ENCODE peak calls at places on chromosomes 4 and X, in ten cellular contexts. L is Panc1; N is A549; O is fibroblast of lung; B is tibial nerve; D is heart right ventricle; W is CD8-positive, alpha-beta T cell; J is sigmoid colon; F is SK-N-SH; T is endothelial cell of umbilical vein. X is an unnamed sample.
A peak's percentile ranks its signal among the peaks of the same experiment; 100 is the strongest.

GRCh38 chrX:2325076-2325784 is 175.5 kb downstream of the DHRSX start:
- DNase-seq in L (no peak), N (no peak), O (peak; percentile 86), B (peak; percentile 38), D (peak; percentile 47), W (no peak), J (peak; percentile 96), F (peak; percentile 49), T (peak; percentile 55), X (peak; percentile 82)

GRCh38 chr4:110197421-110198398 is 705 bp downstream of the ELOVL6 start:
- DNase-seq in L (no peak), N (peak; percentile 22), O (peak; percentile 54), B (no peak), D (peak; percentile 21), W (peak; percentile 20), J (peak; percentile 70), F (peak; percentile 58), T (peak; percentile 59), X (peak; percentile 24)

GRCh38 chr4:38177035-38177791 is 217.0 kb downstream of the PTTG2 start:
- DNase-seq in L (no peak), N (no peak), O (peak; percentile 72), B (no peak), D (peak; percentile 36), W (peak; percentile 41), J (no peak), F (no peak), T (peak; percentile 48), X (no peak)

GRCh38 chr4:94635172-94635571 is 122.6 kb upstream of the BMPR1B start:
- DNase-seq in L (no peak), N (no peak), O (no peak), B (no peak), D (no peak), W (no peak), J (no peak), F (no peak), T (no peak), X (no peak)

GRCh38 chr4:85409251-85409650 is 65.7 kb upstream of the ARHGAP24 start:
- DNase-seq in L (no peak), N (no peak), O (no peak), B (no peak), D (no peak), W (no peak), J (no peak), F (no peak), T (peak; percentile 83), X (no peak)

GRCh38 chr4:71713611-71714203 is 70.2 kb downstream of the GC start:
- DNase-seq in L (peak; percentile 12), N (peak; percentile 48), O (peak; percentile 81), B (no peak), D (peak; percentile 5), W (no peak), J (no peak), F (peak; percentile 4), T (peak; percentile 45), X (no peak)

GRCh38 chr4:2179717-2180116 is 62.2 kb downstream of the HAUS3 start:
- DNase-seq in L (no peak), N (no peak), O (no peak), B (no peak), D (no peak), W (no peak), J (no peak), F (no peak), T (no peak), X (no peak)

GRCh38 chr4:118743867-118744266 is 58.7 kb downstream of the METTL14 start:
- DNase-seq in L (no peak), N (no peak), O (no peak), B (no peak), D (no peak), W (no peak), J (no peak), F (no peak), T (no peak), X (no peak)

DNA sequence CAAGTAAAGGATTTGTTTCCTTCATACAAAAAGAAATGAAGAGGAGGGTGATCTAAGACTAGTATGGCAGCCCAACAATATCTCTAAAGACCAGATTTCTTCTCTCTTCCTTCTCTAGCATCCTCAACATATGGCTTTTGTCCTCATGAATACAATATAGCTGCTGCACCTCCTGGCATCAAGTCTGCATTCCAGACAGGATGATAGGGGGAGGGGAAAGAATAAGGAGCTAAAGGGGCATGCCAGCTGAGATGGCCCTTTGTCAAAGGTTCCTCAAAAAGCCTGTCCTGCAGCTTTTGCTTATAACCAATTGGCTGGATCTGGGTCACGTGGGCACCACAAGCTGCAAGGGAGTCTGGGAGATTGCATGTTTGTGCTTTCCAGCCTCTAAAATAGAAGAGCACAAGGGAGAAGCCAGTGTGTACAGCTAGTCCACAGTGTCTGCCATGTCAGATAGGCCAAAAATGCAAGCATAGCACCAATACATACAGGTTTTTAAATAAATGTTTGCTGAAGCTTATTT is 132.6 kb downstream of the BCOR start:
- DNase-seq in L (no peak), N (no peak), O (no peak), B (no peak), D (no peak), W (no peak), J (no peak), F (no peak), T (no peak), X (no peak)
- H3K4me1 ChIP-seq in L (no peaks in the 10 kb centered on the region), N (no peaks in the 10 kb centered on the region), O (no peaks in the 10 kb centered on the region), B (no peaks in the 10 kb centered on the region), D (peaks cover under 1% of the 10 kb centered on the region), W (peaks cover 16% of the 10 kb centered on the region), J (no peaks in the 10 kb centered on the region), F (no peaks in the 10 kb centered on the region), T (peaks cover 15% of the 10 kb centered on the region), X (no peaks in the 10 kb centered on the region)

DNA sequence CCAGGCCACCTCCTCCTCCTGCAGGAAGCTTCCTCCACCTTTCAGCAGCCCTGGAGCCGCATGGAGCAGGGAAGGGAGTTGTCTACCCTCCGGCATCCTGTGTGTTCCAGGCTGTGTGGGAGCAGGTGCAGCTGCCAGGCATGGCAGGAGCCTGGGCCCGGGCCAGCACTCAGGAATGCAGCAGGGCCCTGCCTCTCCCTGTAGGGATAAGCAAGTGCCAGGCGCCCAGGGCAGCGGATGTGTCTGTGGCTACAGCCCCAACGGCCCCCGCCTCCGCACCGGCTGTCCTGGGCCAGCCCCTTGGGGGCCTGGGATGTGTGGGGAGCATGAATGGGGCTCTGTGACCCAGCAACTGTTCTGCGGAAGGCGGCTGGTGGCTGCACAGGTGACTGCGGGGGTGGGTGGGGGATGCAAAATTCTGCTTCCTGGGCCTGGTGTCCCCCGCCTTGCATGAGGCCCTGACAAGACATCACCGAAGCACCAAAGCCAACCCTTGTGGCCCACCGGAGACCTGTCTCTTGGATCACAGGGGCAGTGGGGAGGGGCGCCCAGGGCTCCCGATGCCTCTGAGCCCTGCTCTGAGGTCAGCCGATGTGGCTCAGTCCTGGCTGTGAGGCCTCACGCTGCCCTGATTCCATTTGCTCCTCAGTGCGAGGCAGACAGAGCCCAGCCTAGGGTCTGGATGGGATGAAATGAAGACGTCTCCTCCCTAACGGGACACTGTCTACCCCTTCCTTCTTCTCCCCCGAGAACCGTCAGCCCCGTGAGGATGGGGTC is 1.4 kb upstream of the DOK7 start:
- DNase-seq in L (no peak), N (no peak), O (no peak), B (no peak), D (peak; percentile 74), W (no peak), J (no peak), F (no peak), T (peak; percentile 12), X (peak; percentile 81)
- H3K4me1 ChIP-seq in L (no peaks in the 10 kb centered on the region), N (no peaks in the 10 kb centered on the region), O (no peaks in the 10 kb centered on the region), B (no peaks in the 10 kb centered on the region), D (peaks cover 48% of the 10 kb centered on the region), W (no peaks in the 10 kb centered on the region), J (no peaks in the 10 kb centered on the region), F (no peaks in the 10 kb centered on the region), T (no peaks in the 10 kb centered on the region), X (peaks cover 36% of the 10 kb centered on the region)

GRCh38 chr4:54056360-54056759 is 8.0 kb downstream of the CHIC2 start:
- DNase-seq in L (no peak), N (no peak), O (no peak), B (no peak), D (no peak), W (no peak), J (no peak), F (no peak), T (no peak), X (no peak)

GRCh38 chr4:54055494-54055893 is 8.9 kb downstream of the CHIC2 start:
- DNase-seq in L (no peak), N (no peak), O (no peak), B (no peak), D (no peak), W (no peak), J (no peak), F (no peak), T (no peak), X (no peak)

GRCh38 chr4:54058171-54058570 is 6.2 kb downstream of the CHIC2 start:
- DNase-seq in L (no peak), N (no peak), O (no peak), B (no peak), D (no peak), W (no peak), J (no peak), F (no peak), T (no peak), X (no peak)

GRCh38 chr4:54050214-54050904 is 14.0 kb downstream of the CHIC2 start:
- DNase-seq in L (no peak), N (no peak), O (peak; percentile 42), B (no peak), D (no peak), W (no peak), J (no peak), F (no peak), T (peak; percentile 47), X (no peak)

GRCh38 chr4:54054501-54054900 is 9.9 kb downstream of the CHIC2 start:
- DNase-seq in L (no peak), N (no peak), O (no peak), B (no peak), D (no peak), W (no peak), J (no peak), F (peak; percentile 14), T (no peak), X (no peak)
- H3K4me1 ChIP-seq in L (peaks cover 9% of the 10 kb centered on the region), N (peaks cover 15% of the 10 kb centered on the region), O (peaks cover 6% of the 10 kb centered on the region), B (no peaks in the 10 kb centered on the region), D (peaks cover 53% of the 10 kb centered on the region), W (peaks cover 42% of the 10 kb centered on the region), J (no peaks in the 10 kb centered on the region), F (peaks cover 7% of the 10 kb centered on the region), T (peaks cover 40% of the 10 kb centered on the region), X (peaks cover 47% of the 10 kb centered on the region)

GRCh38 chr4:153293675-153294057 is 50.8 kb upstream of the MND1 start:
- DNase-seq in L (no peak), N (no peak), O (no peak), B (no peak), D (no peak), W (no peak), J (no peak), F (no peak), T (no peak), X (no peak)

GRCh38 chr4:153290134-153290533 is 54.4 kb upstream of the MND1 start:
- DNase-seq in L (no peak), N (no peak), O (no peak), B (no peak), D (no peak), W (no peak), J (no peak), F (no peak), T (peak; percentile 12), X (no peak)

GRCh38 chr4:153294631-153295030 is 49.9 kb upstream of the MND1 start:
- DNase-seq in L (no peak), N (no peak), O (no peak), B (no peak), D (no peak), W (no peak), J (no peak), F (no peak), T (no peak), X (no peak)

GRCh38 chr4:153292897-153293674 is 51.4 kb upstream of the MND1 start:
- DNase-seq in L (no peak), N (no peak), O (no peak), B (no peak), D (no peak), W (no peak), J (no peak), F (no peak), T (no peak), X (no peak)

GRCh38 chr4:153291562-153291961 is 52.9 kb upstream of the MND1 start:
- DNase-seq in L (no peak), N (no peak), O (no peak), B (no peak), D (no peak), W (no peak), J (no peak), F (no peak), T (no peak), X (no peak)
- H3K4me1 ChIP-seq in L (no peaks in the 10 kb centered on the region), N (peaks cover 3% of the 10 kb centered on the region), O (peaks cover 14% of the 10 kb centered on the region), B (no peaks in the 10 kb centered on the region), D (peaks cover 14% of the 10 kb centered on the region), W (no peaks in the 10 kb centered on the region), J (no peaks in the 10 kb centered on the region), F (no peaks in the 10 kb centered on the region), T (no peaks in the 10 kb centered on the region), X (no peaks in the 10 kb centered on the region)